ENCODE peak calls at places on chromosomes 11 and 22, in ten cellular contexts. F is HEK293T; L is C1 segment of cervical spinal cord; A is skeletal muscle cell; W is activated effector memory CD4-positive, alpha-beta T cell treated with anti-CD3 and anti-CD28 coated beads, Interleukin-2, amount 50 U/mL, for 16 hours; R is stimulated activated CD8-positive, alpha-beta memory T cell treated with anti-CD3 and anti-CD28 coated beads, Interleukin-2, amount 100 ng/mL, for 1 hour; X is mesothelial cell of epicardium; V is HuH-7; N is activated CD8-positive, alpha-beta memory T cell treated with anti-CD3 and anti-CD28 coated beads for 48 hours; I is NCI-H748 treated with DMSO at 0.1 percent for 48 hours. Z is an unnamed sample.

GRCh38 chr11:71309611-71310010 is 57.2 kb upstream of the SHANK2 start:
- DNase-seq in F (no peak), W (peak; percentile 2), R (no peak), N (no peak), X (no peak), A (no peak), L (no peak), I (no peak), V (no peak), Z (no peak)

GRCh38 chr11:104175769-104176168 is 11.8 kb upstream of the PDGFD start:
- DNase-seq in L (no peak), W (no peak), R (no peak), A (no peak), I (no peak), V (no peak), N (no peak), X (no peak), F (no peak), Z (no peak)

GRCh38 chr11:113664981-113665710 is 41.0 kb downstream of the TMPRSS5 start:
- DNase-seq in N (no peak), X (no peak), I (no peak), R (no peak), F (no peak), V (no peak), L (no peak), A (no peak), W (no peak), Z (no peak)

GRCh38 chr22:38401336-38402084 is 53.5 kb downstream of the KCNJ4 start:
- DNase-seq in A (no peak), N (no peak), X (no peak), V (no peak), R (no peak), I (no peak), W (no peak), F (peak; percentile 33), L (no peak), Z (no peak)

GRCh38 chr22:45462034-45462655 is 40.5 kb upstream of the FBLN1 start:
- DNase-seq in F (peak; percentile 45), N (no peak), R (no peak), A (no peak), L (no peak), X (no peak), W (no peak), V (peak; percentile 69), I (no peak), Z (no peak)

GRCh38 chr11:17498475-17498874 is 21.8 kb upstream of the ABCC8 start:
- DNase-seq in L (no peak), A (no peak), N (no peak), R (no peak), F (no peak), W (no peak), I (no peak), V (no peak), X (no peak), Z (no peak)

GRCh38 chr11:72625746-72626636 is 48.2 kb downstream of the PDE2A start:
- DNase-seq in A (no peak), F (no peak), I (no peak), R (no peak), L (no peak), X (no peak), N (no peak), V (peak; percentile 48), W (no peak), Z (no peak)

GRCh38 chr11:68009391-68010000 is 631 bp upstream of the ALDH3B1 start:
- DNase-seq in R (no peak), W (no peak), L (no peak), N (no peak), A (no peak), V (no peak), F (no peak), X (no peak), I (no peak), Z (no peak)

GRCh38 chr11:1953489-1954284 is 6.6 kb downstream of the MRPL23 start:
- DNase-seq in W (peak; percentile 72), X (no peak), N (no peak), F (no peak), A (no peak), I (no peak), R (no peak), V (no peak), L (no peak), Z (no peak)

GRCh38 chr11:65095974-65096806 is at the start of gene VPS51:
- DNase-seq in F (peak; percentile 90), I (peak; percentile 76), L (peak; percentile 71), W (peak; percentile 94), N (peak; percentile 60), A (peak; percentile 62), R (peak; percentile 69), X (peak; percentile 69), V (peak; percentile 92), Z (peak; percentile 79)

GRCh38 chr11:128845334-128845780 is 21.7 kb downstream of the KCNJ1 start:
- DNase-seq in A (no peak), V (no peak), F (no peak), R (no peak), N (no peak), X (no peak), L (no peak), W (no peak), I (no peak), Z (no peak)

GRCh38 chr11:115745041-115745440 is 240.8 kb upstream of the CADM1 start:
- DNase-seq in V (no peak), X (no peak), F (no peak), N (no peak), A (no peak), I (no peak), W (no peak), R (no peak), L (no peak), Z (no peak)

GRCh38 chr11:62400281-62400680 is 18.6 kb upstream of the SCGB1A1 start:
- DNase-seq in N (no peak), L (no peak), F (no peak), X (no peak), R (no peak), A (no peak), V (no peak), W (no peak), I (no peak), Z (no peak)

GRCh38 chr11:57772562-57772961 is 11.0 kb downstream of the CTNND1 start:
- DNase-seq in F (no peak), W (no peak), X (no peak), R (no peak), I (no peak), L (no peak), V (no peak), N (no peak), A (no peak), Z (no peak)

GRCh38 chr22:26016916-26017315 is 152.3 kb upstream of the SEZ6L start:
- DNase-seq in L (no peak), I (no peak), F (no peak), N (no peak), R (no peak), X (no peak), A (no peak), W (no peak), V (no peak), Z (no peak)

GRCh38 chr11:33892906-33893594 is 1.2 kb upstream of the LMO2 start:
- DNase-seq in X (no peak), R (no peak), F (no peak), N (no peak), L (no peak), A (no peak), W (no peak), I (no peak), V (no peak), Z (no peak)

GRCh38 chr11:2474059-2474901 is 29.5 kb downstream of the KCNQ1 start:
- DNase-seq in N (no peak), X (no peak), A (no peak), V (no peak), W (peak; percentile 53), F (no peak), I (peak; percentile 21), L (no peak), R (no peak), Z (no peak)

GRCh38 chr11:70669871-70670683 is 271.7 kb downstream of the CTTN start:
- DNase-seq in R (no peak), N (no peak), F (no peak), X (no peak), A (no peak), I (no peak), V (no peak), L (no peak), W (no peak), Z (no peak)

GRCh38 chr11:102780491-102780918 is at the start of gene MMP10:
- DNase-seq in N (no peak), F (peak; percentile 37), R (no peak), A (no peak), X (no peak), V (peak; percentile 40), L (no peak), W (no peak), I (peak; percentile 54), Z (no peak)

GRCh38 chr11:74648894-74649293 is 56.5 kb downstream of the POLD3 start:
- DNase-seq in L (no peak), F (no peak), I (no peak), R (no peak), A (no peak), V (no peak), N (no peak), W (no peak), X (no peak), Z (no peak)

GRCh38 chr11:63610604-63611394 is 3.4 kb downstream of the PLAAT3 start:
- DNase-seq in A (peak; percentile 13), V (peak; percentile 60), W (no peak), I (peak; percentile 66), N (no peak), L (no peak), R (no peak), X (no peak), F (no peak), Z (no peak)

GRCh38 chr11:133153031-133153430 is 379.3 kb downstream of the OPCML start:
- DNase-seq in F (no peak), I (no peak), X (no peak), N (no peak), A (no peak), R (no peak), W (no peak), L (no peak), V (no peak), Z (no peak)

GRCh38 chr11:61787928-61788491 is 4.4 kb downstream of the TMEM258 start:
- DNase-seq in V (peak; percentile 98), R (no peak), N (no peak), X (no peak), F (peak; percentile 50), L (peak; percentile 22), W (no peak), A (peak; percentile 19), I (no peak), Z (peak; percentile 19)

GRCh38 chr11:63489879-63490278 is 1.1 kb downstream of the PLAAT5 start:
- DNase-seq in X (no peak), L (no peak), R (no peak), A (peak; percentile 18), N (no peak), W (no peak), F (no peak), V (peak; percentile 71), I (no peak), Z (no peak)

GRCh38 chr11:7673724-7674434 is 579 bp upstream of the CYB5R2 start:
- DNase-seq in V (peak; percentile 69), I (peak; percentile 5), N (no peak), A (no peak), F (no peak), X (no peak), L (no peak), R (no peak), W (peak; percentile 61), Z (no peak)

GRCh38 chr22:36411589-36412258 is 24.0 kb upstream of the MYH9 start:
- DNase-seq in F (no peak), I (no peak), R (peak; percentile 18), L (no peak), V (no peak), W (peak; percentile 73), A (no peak), N (no peak), X (no peak), Z (no peak)

GRCh38 chr11:64003807-64004589 is 17.8 kb downstream of the OTUB1 start:
- DNase-seq in L (no peak), V (no peak), X (no peak), F (no peak), W (no peak), N (no peak), R (no peak), I (no peak), A (no peak), Z (no peak)

GRCh38 chr11:76659672-76660532 is 10.6 kb downstream of the LRRC32 start:
- DNase-seq in L (no peak), W (peak; percentile 61), I (no peak), F (no peak), N (no peak), A (no peak), X (no peak), V (no peak), R (no peak), Z (no peak)

Z was measured in amygdala.